ENCODE peak calls at places on chromosomes 7 and 10, in five cellular contexts. W is iPS-NIHi11; G is T-cell; Z is activated T-helper 1 cell treated with anti-CD3 and anti-CD28 coated beads, Interleukin-12 subunit alpha, Interleukin-12 subunit beta, Interleukin-2, Interleukin-4 antibody, amounts not matched to agents 30 ng/mL and 10 ng/mL and 1 ng/mL, durations not matched to agents 14 hours and 24 hours and 36 hours; M is left ventricle myocardium superior. F is an unnamed sample.

GRCh38 chr7:134991469-134992339 is 5.4 kb downstream of the AGBL3 start:
- DNase-seq in Z (no peak), M (no peak), G (no peak), W (no peak), F (no peak)

GRCh38 chr7:55963584-55964168 is 709 bp upstream of the NIPSNAP2 start:
- DNase-seq in W (no peak), G (no peak), Z (no peak), M (no peak), F (no peak)

GRCh38 chr10:16436367-16436757 is 448 bp upstream of the PTER start:
- DNase-seq in M (no peak), G (peak), Z (no peak), W (no peak), F (no peak)

GRCh38 chr7:123580406-123581161 is 21.0 kb upstream of the ASB15 start:
- DNase-seq in Z (no peak), W (peak), M (no peak), G (no peak), F (peak)

GRCh38 chr10:13717936-13718772 is 131.4 kb downstream of the PRPF18 start:
- DNase-seq in W (peak), Z (no peak), G (peak), M (peak), F (no peak)

GRCh38 chr7:85114342-85114741 is 72.5 kb downstream of the SEMA3D start:
- DNase-seq in G (no peak), M (no peak), Z (no peak), W (no peak), F (no peak)

GRCh38 chr10:60986779-60987178 is 42.8 kb upstream of the RHOBTB1 start:
- DNase-seq in G (no peak), Z (no peak), W (no peak), M (no peak), F (no peak)

GRCh38 chr10:606767-607544 is 82.5 kb downstream of the DIP2C start:
- DNase-seq in W (no peak), Z (no peak), G (no peak), M (no peak), F (no peak)

GRCh38 chr7:24902276-24902675 is 77.7 kb downstream of the OSBPL3 start:
- DNase-seq in W (no peak), G (no peak), Z (no peak), M (no peak), F (no peak)

GRCh38 chr7:76358053-76358477 is 726 bp downstream of the YWHAG start:
- DNase-seq in W (peak), M (peak), G (peak), Z (peak), F (peak)

GRCh38 chr10:129914153-129914855 is 49.8 kb downstream of the EBF3 start:
- DNase-seq in W (no peak), M (no peak), G (no peak), Z (no peak), F (no peak)

GRCh38 chr10:96873756-96874467 is 41.8 kb downstream of the LCOR start:
- DNase-seq in G (no peak), M (no peak), Z (no peak), W (no peak), F (no peak)

GRCh38 chr10:81894616-81895015 is 19.6 kb downstream of the NRG3 start:
- DNase-seq in W (no peak), M (no peak), Z (no peak), G (no peak), F (no peak)

GRCh38 chr7:131581241-131582157 is 25.1 kb upstream of the PODXL start:
- DNase-seq in G (no peak), M (peak), W (no peak), Z (no peak), F (no peak)

GRCh38 chr7:21256310-21256877 is 171.5 kb upstream of the SP4 start:
- DNase-seq in Z (no peak), W (no peak), M (no peak), G (no peak), F (no peak)

GRCh38 chr7:150378853-150379589 is at the start of gene ZNF775:
- DNase-seq in G (peak), Z (peak), W (peak), M (peak), F (peak)

GRCh38 chr7:130821864-130822263 is 87.9 kb upstream of the KLF14 start:
- DNase-seq in G (no peak), Z (no peak), M (no peak), W (no peak), F (no peak)

GRCh38 chr10:30436200-30436599 is 2.2 kb downstream of the MAP3K8 start:
- DNase-seq in G (no peak), W (peak), Z (no peak), M (no peak), F (no peak)

GRCh38 chr10:78934499-78934898 is 134.3 kb upstream of the ZMIZ1 start:
- DNase-seq in G (no peak), M (no peak), W (no peak), Z (no peak), F (no peak)

GRCh38 chr10:47438857-47439474 is 44.9 kb downstream of the ANXA8 start:
- DNase-seq in Z (no peak), W (peak), G (no peak), M (peak), F (peak)

GRCh38 chr10:131981429-131982184 is at the start of gene BNIP3:
- DNase-seq in W (peak), G (peak), Z (peak), M (peak), F (peak)

GRCh38 chr10:122265896-122266295 is 5.2 kb upstream of the BTBD16 start:
- DNase-seq in G (no peak), M (no peak), Z (no peak), W (no peak), F (no peak)

GRCh38 chr7:139230774-139231512 is at the start of gene UBN2:
- DNase-seq in G (peak), Z (peak), M (peak), W (peak), F (peak)

GRCh38 chr10:79335094-79335469 is 12.2 kb upstream of the PPIF start:
- DNase-seq in W (no peak), G (no peak), M (no peak), Z (no peak), F (no peak)

GRCh38 chr7:129612112-129613015 is 844 bp downstream of the NRF1 start:
- DNase-seq in Z (peak), G (peak), M (peak), W (no peak), F (peak)

GRCh38 chr7:26653430-26653911 is 210.9 kb downstream of the SKAP2 start:
- DNase-seq in W (peak), G (no peak), M (peak), Z (no peak), F (no peak)

GRCh38 chr7:76023002-76023401 is 24.8 kb downstream of the STYXL1 start:
- DNase-seq in M (no peak), Z (no peak), G (no peak), W (peak), F (no peak)

GRCh38 chr7:135670179-135670578 is 7.9 kb downstream of the STMP1 start:
- DNase-seq in Z (no peak), M (no peak), W (no peak), G (no peak), F (no peak)

GRCh38 chr10:17348111-17349008 is 106.0 kb downstream of the ST8SIA6 start:
- DNase-seq in Z (no peak), G (no peak), W (peak), M (peak), F (peak)

GRCh38 chr10:97543025-97543546 is 29.5 kb upstream of the ANKRD2 start:
- DNase-seq in G (no peak), W (peak), M (peak), Z (peak), F (no peak)

GRCh38 chr7:4566714-4567113 is 115.4 kb upstream of the FOXK1 start:
- DNase-seq in Z (no peak), W (no peak), G (no peak), M (no peak), F (no peak)

GRCh38 chr10:22349758-22350157 is 4.5 kb downstream of the SPAG6 start:
- DNase-seq in W (no peak), Z (no peak), G (no peak), M (no peak), F (no peak)

GRCh38 chr10:105024184-105024583 is 383.1 kb downstream of the SORCS3 start:
- DNase-seq in G (no peak), Z (no peak), W (peak), M (no peak), F (no peak)

GRCh38 chr10:43808136-43808535 is 159.5 kb upstream of the ZNF32 start:
- DNase-seq in W (no peak), G (no peak), Z (no peak), M (no peak), F (no peak)

F was measured in D341Med.